ENCODE peak calls at places on chromosomes 12 and 14, in five cellular contexts. N is effector memory CD4-positive, alpha-beta T cell; W is activated CD4-positive, alpha-beta T cell treated with anti-CD3 and anti-CD28 coated beads, Interleukin-2, amount 50 U/mL, for 1 hour; E is kidney tubule cell; R is activated naive CD4-positive, alpha-beta T cell. A is an unnamed sample.

GRCh38 chr12:69918287-69918686 is 93.3 kb downstream of the MYRFL start:
- DNase-seq in E (no peak), N (no peak), R (no peak), W (no peak), A (no peak)

GRCh38 chr12:84924956-84925355 is 12.4 kb upstream of the SLC6A15 start:
- DNase-seq in W (no peak), E (peak; percentile 43), R (no peak), N (no peak), A (no peak)

GRCh38 chr12:3097836-3098235 is 20.7 kb downstream of the TSPAN9 start:
- DNase-seq in E (peak; percentile 61), W (no peak), N (no peak), R (no peak), A (no peak)

GRCh38 chr12:109743076-109743910 is 29.7 kb downstream of the FAM222A start:
- DNase-seq in R (no peak), E (no peak), N (no peak), W (no peak), A (no peak)

GRCh38 chr12:119153477-119154434 is 25.0 kb upstream of the HSPB8 start:
- DNase-seq in R (no peak), W (no peak), N (no peak), E (peak; percentile 80), A (no peak)

GRCh38 chr12:112354399-112354798 is 27.8 kb downstream of the HECTD4 start:
- DNase-seq in W (no peak), R (no peak), E (no peak), N (no peak), A (no peak)

GRCh38 chr12:1760566-1761382 is 59.6 kb upstream of the LRTM2 start:
- DNase-seq in N (no peak), R (no peak), E (peak; percentile 95), W (no peak), A (no peak)

GRCh38 chr14:101836131-101836530 is 74.6 kb downstream of the PPP2R5C start:
- DNase-seq in W (no peak), E (no peak), N (no peak), R (no peak), A (no peak)

GRCh38 chr12:62785941-62786559 is 148.9 kb downstream of the PPM1H start:
- DNase-seq in E (peak; percentile 100), W (no peak), N (no peak), R (no peak), A (peak; percentile 98)